ENCODE peak calls at places on chromosomes 7 and 10, in five cellular contexts. Q is HepG2, R is K562, W is H1, B is GM12878. I is an unnamed sample.

GRCh38 chr7:158428131-158428841 is 159.3 kb downstream of the PTPRN2 start:
- DNase-seq in Q (no peak), R (no peak), W (no peak), B (no peak), I (no peak)

GRCh38 chr10:23368816-23369640 is 24.4 kb upstream of the C10orf67 start:
- DNase-seq in Q (no peak), R (no peak), W (no peak), B (peak), I (no peak)

GRCh38 chr10:392705-393037 is 257.4 kb downstream of the ZMYND11 start:
- DNase-seq in Q (no peak), R (no peak), W (no peak), B (no peak), I (no peak)

GRCh38 chr7:21401944-21402343 is 25.9 kb upstream of the SP4 start:
- DNase-seq in Q (no peak), R (no peak), W (no peak), B (no peak), I (no peak)

GRCh38 chr10:5419466-5420094 is 7.2 kb downstream of the NET1 start:
- DNase-seq in Q (no peak), R (no peak), W (no peak), B (no peak), I (no peak)

GRCh38 chr10:72145657-72146450 is 57.5 kb upstream of the SPOCK2 start:
- DNase-seq in Q (no peak), R (no peak), W (no peak), B (no peak), I (no peak)

GRCh38 chr7:100015232-100016208 is at the start of gene ZKSCAN1:
- DNase-seq in Q (peak), R (peak), W (peak), B (peak), I (peak)

GRCh38 chr10:27247441-27247840 is 6.8 kb upstream of the ACBD5 start:
- DNase-seq in Q (no peak), R (no peak), W (no peak), B (no peak), I (no peak)

GRCh38 chr10:14838582-14839304 is 637 bp downstream of the HSPA14 start:
- DNase-seq in Q (peak), R (peak), W (peak), B (no peak), I (no peak)

GRCh38 chr7:29988391-29989256 is 977 bp downstream of the SCRN1 start:
- DNase-seq in Q (peak), R (no peak), W (no peak), B (peak), I (peak)

DNA sequence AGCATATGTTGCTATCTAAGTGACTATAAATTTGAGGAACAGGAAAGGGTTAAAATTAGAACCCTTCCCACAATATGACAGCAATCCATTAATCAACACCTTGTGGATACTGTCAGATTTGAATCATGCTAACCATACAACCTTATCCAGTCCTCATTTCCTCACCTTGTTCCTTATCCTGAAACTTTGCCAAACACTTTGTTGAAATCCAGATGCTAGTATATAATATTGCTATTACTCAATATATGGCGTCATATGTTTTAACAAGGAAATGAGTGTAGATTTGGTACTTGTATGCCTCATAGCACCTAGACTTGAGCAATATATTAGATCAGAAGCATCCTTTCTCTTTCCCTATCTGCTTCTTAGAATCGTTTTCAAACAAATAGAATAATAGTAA is 66.3 kb upstream of the SLC25A13 start:
- DNase-seq in Q (no peak), R (no peak), W (no peak), B (no peak), I (no peak)
- H3K4me3 ChIP-seq in Q (no peak), R (no peak), W (no peak), B (no peak), I (no peak)

GRCh38 chr10:50624866-50625491 is 1.2 kb upstream of the SGMS1 start:
- DNase-seq in Q (peak), R (peak), W (peak), B (no peak), I (peak)

GRCh38 chr10:50622497-50623298 is 1.1 kb downstream of the SGMS1 start:
- DNase-seq in Q (no peak), R (peak), W (no peak), B (no peak), I (no peak)

GRCh38 chr10:50624154-50624865 is 554 bp upstream of the SGMS1 start:
- DNase-seq in Q (peak), R (peak), W (peak), B (no peak), I (peak)

GRCh38 chr10:50621981-50622496 is 1.7 kb downstream of the SGMS1 start:
- DNase-seq in Q (peak), R (peak), W (no peak), B (peak), I (peak)

GRCh38 chr10:50623299-50624153 is at the start of gene SGMS1:
- DNase-seq in Q (peak), R (peak), W (peak), B (no peak), I (peak)
- TF ChIP-seq POLR2A in Q (no peak), R (no peak), W (no peak), B (peak), I (no peak)

GRCh38 chr7:106793015-106793651 is 71.9 kb upstream of the PIK3CG start:
- DNase-seq in Q (peak), R (peak), W (no peak), B (no peak), I (peak)
- TF ChIP-seq SP1 in Q (no peak), R (no peak), W (no peak), B (no peak), I (no peak)

GRCh38 chr7:131568953-131569352 is 12.5 kb upstream of the PODXL start:
- DNase-seq in Q (no peak), R (no peak), W (no peak), B (no peak), I (no peak)

GRCh38 chr7:131564640-131565039 is 8.2 kb upstream of the PODXL start:
- DNase-seq in Q (no peak), R (no peak), W (no peak), B (no peak), I (no peak)

GRCh38 chr7:131570401-131570800 is 14.0 kb upstream of the PODXL start:
- DNase-seq in Q (peak), R (no peak), W (no peak), B (no peak), I (no peak)

GRCh38 chr7:131563918-131564317 is 7.5 kb upstream of the PODXL start:
- DNase-seq in Q (no peak), R (no peak), W (no peak), B (no peak), I (no peak)

DNA sequence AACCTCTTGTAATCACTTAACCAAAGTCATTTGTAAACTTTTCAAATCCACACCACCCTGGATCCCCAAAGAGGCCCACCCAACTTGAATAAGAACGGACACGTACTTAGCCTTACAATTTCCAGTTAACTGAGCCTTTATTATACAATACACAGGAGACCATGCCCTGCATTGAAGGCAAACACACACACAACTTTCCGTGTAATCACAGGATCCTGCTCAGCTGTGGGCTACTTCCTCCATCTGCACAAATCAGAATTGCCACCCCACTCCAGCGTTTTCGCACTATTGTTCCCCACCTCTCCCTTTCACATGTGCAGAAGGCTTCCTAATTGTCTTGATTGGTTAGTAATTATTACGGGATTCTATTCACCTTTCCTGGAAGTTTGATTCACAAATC is 12.1 kb upstream of the PODXL start:
- DNase-seq in Q (no peak), R (no peak), W (no peak), B (no peak), I (no peak)
- H3K4me3 ChIP-seq in Q (no peak), R (no peak), W (no peak), B (no peak), I (no peak)

GRCh38 chr10:29948971-29949370 is 110.4 kb downstream of the JCAD start:
- DNase-seq in Q (no peak), R (no peak), W (no peak), B (no peak), I (no peak)

GRCh38 chr10:29947701-29948060 is 111.7 kb downstream of the JCAD start:
- DNase-seq in Q (no peak), R (no peak), W (no peak), B (no peak), I (no peak)

GRCh38 chr10:29950391-29950790 is 109.0 kb downstream of the JCAD start:
- DNase-seq in Q (no peak), R (no peak), W (no peak), B (no peak), I (no peak)

GRCh38 chr10:29951441-29951931 is 107.9 kb downstream of the JCAD start:
- DNase-seq in Q (no peak), R (no peak), W (no peak), B (no peak), I (no peak)

GRCh38 chr10:29949411-29950011 is 109.9 kb downstream of the JCAD start:
- DNase-seq in Q (no peak), R (no peak), W (no peak), B (no peak), I (no peak)
- TF ChIP-seq POLR2A in Q (no peak), R (no peak), W (no peak), B (no peak), I (no peak)

GRCh38 chr7:151866028-151866427 is 10.9 kb downstream of the PRKAG2 start:
- DNase-seq in Q (no peak), R (no peak), W (no peak), B (no peak), I (no peak)
- TF ChIP-seq SP1 in Q (no peak), R (no peak), W (no peak), B (no peak), I (no peak)

DNA sequence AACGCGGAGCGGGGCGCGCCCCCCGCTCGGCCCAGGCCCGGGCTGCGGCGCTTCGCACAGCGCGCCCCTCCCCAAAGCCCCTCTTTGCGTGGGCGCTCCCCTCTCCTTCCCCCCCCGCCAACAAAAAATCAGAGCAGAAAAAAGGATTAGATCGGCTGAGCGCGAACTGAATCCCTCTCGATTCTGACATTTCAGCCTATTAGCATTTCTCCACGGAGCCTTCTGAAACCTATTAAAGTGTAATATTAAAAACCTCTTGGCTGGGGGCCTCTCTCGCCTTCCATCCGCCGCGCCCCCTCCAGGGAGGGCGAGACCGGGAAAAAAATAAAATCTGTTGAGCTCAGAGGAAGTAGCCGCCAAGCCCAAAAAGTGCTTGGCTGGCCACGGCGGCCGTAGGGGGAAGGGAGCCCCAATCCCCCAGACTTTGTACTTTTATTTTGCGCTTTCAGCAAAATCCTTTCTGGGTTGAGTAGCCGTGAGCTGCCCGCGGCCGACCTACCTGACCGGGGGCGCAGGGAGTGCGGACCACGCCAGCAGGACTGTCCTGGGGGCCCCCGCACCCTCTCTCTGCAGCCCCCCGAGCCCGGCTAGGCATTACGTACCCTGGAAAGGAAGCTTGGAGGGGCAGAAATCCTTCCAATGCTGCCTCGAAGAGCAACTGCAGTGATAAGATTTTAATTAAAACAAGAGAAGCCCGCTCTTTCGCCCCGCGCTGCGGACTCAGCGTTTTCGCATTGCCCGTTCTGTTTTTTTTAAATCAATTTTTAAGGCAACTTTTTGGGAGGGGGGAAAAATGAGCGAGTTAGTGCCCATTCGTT is 1.3 kb upstream of the TNRC18 start:
- DNase-seq in Q (peak), R (no peak), W (no peak), B (no peak), I (no peak)
- H3K4me3 ChIP-seq in Q (peak), R (peak), W (peak), B (peak), I (peak)

GRCh38 chr10:46556515-46557318 is at the start of gene GPRIN2:
- DNase-seq in Q (no peak), R (no peak), W (peak), B (no peak), I (no peak)
- TF ChIP-seq POLR2A in Q (no peak), R (no peak), W (peak), B (no peak), I (no peak)

GRCh38 chr10:86899128-86899527 is 58.3 kb downstream of the MMRN2 start:
- DNase-seq in Q (no peak), R (no peak), W (no peak), B (no peak), I (no peak)

GRCh38 chr10:86904600-86904999 is 52.8 kb downstream of the MMRN2 start:
- DNase-seq in Q (no peak), R (no peak), W (no peak), B (no peak), I (no peak)

GRCh38 chr10:86905429-86905828 is 52.0 kb downstream of the MMRN2 start:
- DNase-seq in Q (no peak), R (no peak), W (no peak), B (no peak), I (no peak)

GRCh38 chr10:86899670-86900276 is 57.6 kb downstream of the MMRN2 start:
- DNase-seq in Q (peak), R (peak), W (no peak), B (no peak), I (peak)

DNA sequence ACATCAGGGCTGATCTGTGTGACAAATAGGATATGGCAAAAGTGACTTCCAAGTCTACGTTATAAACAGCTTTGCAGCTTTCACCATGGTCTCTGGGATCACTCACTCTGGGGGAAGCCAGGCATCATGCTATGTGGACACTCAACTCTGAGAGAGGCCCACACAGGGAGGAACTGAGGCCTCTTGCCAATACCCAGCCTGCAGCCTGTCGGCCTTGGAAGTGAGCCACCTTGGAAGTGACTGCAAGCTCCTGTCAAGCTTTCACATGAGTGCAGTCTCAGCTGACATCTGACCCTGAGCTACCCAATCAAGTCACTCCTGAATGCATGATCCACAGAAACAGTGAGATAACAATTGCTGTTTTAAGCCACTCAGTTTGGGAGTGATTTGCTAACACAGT is 56.5 kb downstream of the MMRN2 start:
- DNase-seq in Q (no peak), R (no peak), W (no peak), B (no peak), I (no peak)
- TF ChIP-seq SP1 in Q (no peak), R (no peak), W (no peak), B (no peak), I (no peak)